ENCODE peak calls at places on chromosomes 7 and 10, in eight cellular contexts. K is lung, E is esophagus squamous epithelium, O is NCI-H1092 treated with DMSO at 0.1 percent for 48 hours, X is astrocyte of the spinal cord, G is Ammon's horn, Z is hepatocyte, N is aorta. I is an unnamed sample.
A peak's percentile ranks its signal among the peaks of the same experiment; 100 is the strongest.

GRCh38 chr7:49396194-49396593 is 377.2 kb upstream of the VWC2 start:
- DNase-seq in K (no peak), N (no peak), O (no peak), Z (no peak), E (no peak), G (no peak), X (no peak), I (no peak)

GRCh38 chr10:93753621-93754250 is 4.0 kb upstream of the LGI1 start:
- DNase-seq in X (no peak), O (no peak), K (no peak), G (no peak), Z (peak; percentile 38), N (no peak), E (no peak), I (peak; percentile 31)

GRCh38 chr10:109650228-109650627 is 273.1 kb downstream of the XPNPEP1 start:
- DNase-seq in O (no peak), N (no peak), Z (no peak), X (no peak), E (no peak), K (no peak), G (no peak), I (no peak)

GRCh38 chr7:135914346-135914745 is 62.8 kb downstream of the MTPN start:
- DNase-seq in Z (no peak), X (no peak), E (no peak), G (no peak), N (no peak), O (peak; percentile 8), K (no peak), I (no peak)

GRCh38 chr10:60021324-60021723 is 115.0 kb upstream of the CCDC6 start:
- DNase-seq in Z (no peak), G (no peak), K (no peak), O (no peak), E (no peak), X (no peak), N (no peak), I (no peak)

GRCh38 chr10:70169661-70170364 is 501 bp downstream of the SAR1A start:
- DNase-seq in O (no peak), N (no peak), G (peak; percentile 12), Z (peak; percentile 46), E (no peak), X (no peak), K (no peak), I (no peak)

GRCh38 chr10:62492012-62492869 is 118.1 kb downstream of the ZNF365 start:
- DNase-seq in Z (peak; percentile 41), G (peak; percentile 12), X (peak; percentile 14), N (no peak), O (no peak), K (no peak), E (no peak), I (peak; percentile 63)

GRCh38 chr7:150520145-150520544 is 5.5 kb downstream of the GIMAP7 start:
- DNase-seq in X (no peak), E (no peak), O (no peak), K (no peak), Z (no peak), G (no peak), N (no peak), I (no peak)

GRCh38 chr7:139692723-139693122 is 85.1 kb downstream of the HIPK2 start:
- DNase-seq in E (no peak), X (no peak), K (no peak), G (no peak), O (peak; percentile 56), N (no peak), Z (no peak), I (no peak)

GRCh38 chr10:43037440-43037839 is 39.4 kb upstream of the RET start:
- DNase-seq in O (no peak), Z (no peak), K (no peak), E (no peak), X (no peak), G (no peak), N (no peak), I (no peak)

GRCh38 chr7:101234636-101235035 is 3.0 kb downstream of the CLDN15 start:
- DNase-seq in X (no peak), G (no peak), N (no peak), K (no peak), E (no peak), O (no peak), Z (no peak), I (no peak)

GRCh38 chr7:129643545-129644170 is 32.1 kb downstream of the NRF1 start:
- DNase-seq in K (no peak), E (no peak), N (no peak), G (peak; percentile 8), Z (no peak), O (peak; percentile 87), X (no peak), I (no peak)

GRCh38 chr10:102222798-102223197 is 3.3 kb upstream of the ELOVL3 start:
- DNase-seq in Z (no peak), X (no peak), N (no peak), O (no peak), K (no peak), G (no peak), E (no peak), I (no peak)

GRCh38 chr10:541750-542371 is 147.6 kb downstream of the DIP2C start:
- DNase-seq in K (no peak), G (no peak), Z (no peak), E (no peak), N (no peak), O (peak; percentile 2), X (no peak), I (no peak)

GRCh38 chr10:80195046-80195574 is 10.2 kb downstream of the ANXA11 start:
- DNase-seq in O (no peak), N (no peak), G (no peak), E (no peak), K (no peak), X (no peak), Z (no peak), I (no peak)

GRCh38 chr10:42991442-42992098 is 85.3 kb upstream of the RET start:
- DNase-seq in G (no peak), E (no peak), X (no peak), N (no peak), Z (no peak), O (no peak), K (no peak), I (peak; percentile 37)

GRCh38 chr10:45456822-45457221 is 82.8 kb downstream of the ALOX5 start:
- DNase-seq in E (no peak), Z (no peak), N (no peak), K (no peak), G (no peak), O (no peak), X (no peak), I (no peak)

GRCh38 chr7:156474241-156474743 is 166.3 kb upstream of the RNF32 start:
- DNase-seq in O (no peak), N (no peak), G (no peak), X (peak; percentile 82), K (no peak), E (no peak), Z (peak; percentile 63), I (no peak)

GRCh38 chr7:104943502-104944343 is 70.3 kb upstream of the KMT2E start:
- DNase-seq in K (peak; percentile 91), N (no peak), G (no peak), E (no peak), X (peak; percentile 71), Z (peak; percentile 73), O (peak; percentile 90), I (peak; percentile 84)

GRCh38 chr10:82266438-82266837 is 391.4 kb downstream of the NRG3 start:
- DNase-seq in O (no peak), X (peak; percentile 13), Z (peak; percentile 18), K (no peak), G (no peak), N (no peak), E (no peak), I (no peak)

GRCh38 chr10:17074548-17074860 is 55.1 kb downstream of the CUBN start:
- DNase-seq in E (no peak), K (no peak), N (no peak), Z (no peak), O (no peak), X (peak; percentile 47), G (peak; percentile 11), I (no peak)

GRCh38 chr10:62652114-62652513 is 152.4 kb upstream of the ADO start:
- DNase-seq in Z (no peak), E (no peak), N (no peak), G (no peak), X (peak; percentile 19), O (no peak), K (no peak), I (no peak)

GRCh38 chr10:78899996-78900714 is 168.6 kb upstream of the ZMIZ1 start:
- DNase-seq in E (no peak), G (no peak), K (peak; percentile 26), O (no peak), Z (peak; percentile 61), N (peak; percentile 61), X (no peak), I (peak; percentile 53)

GRCh38 chr7:8094164-8095140 is 125.9 kb downstream of the GLCCI1 start:
- DNase-seq in G (no peak), K (no peak), O (no peak), X (no peak), N (no peak), Z (peak; percentile 10), E (no peak), I (no peak)

GRCh38 chr10:32379950-32380547 is 33.1 kb upstream of the EPC1 start:
- DNase-seq in Z (no peak), N (no peak), K (no peak), O (no peak), X (no peak), G (no peak), E (no peak), I (peak; percentile 61)

GRCh38 chr7:56287429-56288138 is 171.4 kb upstream of the NUPR2 start:
- DNase-seq in G (peak; percentile 39), K (no peak), N (peak; percentile 66), Z (no peak), X (no peak), E (no peak), O (peak; percentile 29), I (peak; percentile 21)

GRCh38 chr10:30940279-30940678 is 91.4 kb downstream of the ZNF438 start:
- DNase-seq in O (no peak), G (no peak), Z (no peak), K (no peak), N (no peak), X (no peak), E (no peak), I (peak; percentile 22)

GRCh38 chr7:159193543-159193942 is 48.9 kb upstream of the VIPR2 start:
- DNase-seq in O (no peak), N (no peak), E (no peak), K (no peak), Z (no peak), X (no peak), G (no peak), I (peak; percentile 76)

GRCh38 chr10:117419921-117420320 is 44.7 kb upstream of the PDZD8 start:
- DNase-seq in K (no peak), G (no peak), O (no peak), E (no peak), X (no peak), Z (no peak), N (no peak), I (no peak)

GRCh38 chr10:43315535-43316245 is 48.8 kb upstream of the RASGEF1A start:
- DNase-seq in O (no peak), G (no peak), X (no peak), E (no peak), K (no peak), Z (peak; percentile 77), N (no peak), I (no peak)

GRCh38 chr10:28094121-28094520 is 95.2 kb upstream of the ODAD2 start:
- DNase-seq in E (no peak), N (no peak), K (no peak), Z (no peak), G (no peak), X (no peak), O (no peak), I (no peak)

GRCh38 chr10:48604408-48605263 is at the start of gene ARHGAP22:
- DNase-seq in E (no peak), Z (peak; percentile 32), N (peak; percentile 77), X (peak; percentile 52), O (no peak), K (no peak), G (peak; percentile 75), I (peak; percentile 46)

GRCh38 chr7:11689096-11689495 is 142.9 kb downstream of the THSD7A start:
- DNase-seq in X (no peak), Z (no peak), N (no peak), O (no peak), E (no peak), K (no peak), G (no peak), I (no peak)

GRCh38 chr7:23276381-23276780 is 22.8 kb upstream of the MALSU1 start:
- DNase-seq in G (no peak), Z (no peak), E (no peak), X (no peak), N (no peak), K (no peak), O (no peak), I (peak; percentile 18)